ENCODE peak calls at places on chromosomes 13 and 19, in nine cellular contexts. W is cardiac fibroblast; C is uterus; V is HFF-Myc; O is heart right ventricle; A is CD4-positive, alpha-beta T cell; D is cardiac muscle cell; P is PC-9; S is nephron progenitor cell. L is an unnamed sample.

GRCh38 chr19:33390120-33390907 is 16.8 kb downstream of the CEBPG start:
- DNase-seq in S (no peak), V (no peak), P (no peak), D (peak; percentile 71), W (peak; percentile 84), O (peak; percentile 76), A (no peak), C (peak; percentile 86), L (no peak)

GRCh38 chr13:67619346-67619745 is 389.2 kb upstream of the PCDH9 start:
- DNase-seq in O (no peak), D (no peak), V (no peak), P (no peak), W (no peak), A (no peak), S (no peak), C (no peak), L (no peak)

GRCh38 chr19:35389192-35389861 is 18.5 kb downstream of the GPR42 start:
- DNase-seq in S (no peak), D (no peak), O (no peak), V (no peak), P (no peak), W (no peak), C (no peak), A (no peak), L (no peak)

GRCh38 chr19:12733907-12734214 is 623 bp downstream of the TRIR start:
- DNase-seq in W (no peak), O (no peak), C (no peak), P (no peak), V (no peak), D (no peak), S (no peak), A (no peak), L (no peak)

GRCh38 chr13:111371211-111371610 is 50.8 kb downstream of the TEX29 start:
- DNase-seq in P (no peak), S (no peak), A (no peak), C (no peak), W (peak; percentile 48), V (no peak), D (peak; percentile 51), O (no peak), L (no peak)

GRCh38 chr13:46124531-46124966 is 19.7 kb upstream of the CPB2 start:
- DNase-seq in P (no peak), V (no peak), S (no peak), O (no peak), C (no peak), W (no peak), D (no peak), A (no peak), L (no peak)

GRCh38 chr19:34976611-34977010 is 12.6 kb upstream of the ZNF792 start:
- DNase-seq in P (no peak), C (no peak), A (no peak), O (no peak), W (no peak), D (no peak), S (no peak), V (no peak), L (no peak)

GRCh38 chr19:34555447-34555846 is 73.9 kb downstream of the WTIP start:
- DNase-seq in A (no peak), W (peak; percentile 1), C (no peak), O (no peak), D (peak; percentile 3), V (no peak), S (no peak), P (peak; percentile 6), L (no peak)

DNA sequence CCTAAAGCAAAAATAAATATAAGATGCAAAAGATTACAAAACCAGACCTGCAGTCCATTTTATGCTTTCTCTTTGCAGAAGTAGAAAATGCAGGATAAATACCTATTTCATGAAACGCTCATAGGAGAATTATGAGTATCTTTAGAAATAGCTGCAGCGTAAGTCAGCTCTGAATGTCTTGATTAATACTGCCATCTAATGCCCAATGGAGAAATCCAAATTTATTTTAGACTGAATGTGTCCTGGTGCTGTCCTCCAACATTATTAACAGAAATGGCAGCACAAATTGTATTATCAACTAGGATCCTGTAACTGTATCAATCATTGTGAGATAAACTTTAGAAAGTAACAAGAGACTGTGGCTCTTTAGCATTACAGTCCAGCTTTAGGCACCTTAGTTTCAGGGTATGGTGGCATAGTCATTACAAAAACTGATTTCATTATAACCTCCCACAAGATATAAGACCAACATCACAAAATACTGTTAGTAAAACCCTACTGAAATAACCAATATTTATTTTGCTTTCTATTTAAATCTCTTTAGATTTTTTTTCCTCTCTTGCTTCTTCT is 162.1 kb upstream of the MIR17HG start:
- DNase-seq in P (no peak), W (peak; percentile 32), S (no peak), A (no peak), D (peak; percentile 47), O (no peak), V (no peak), C (no peak), L (no peak)
- TF ChIP-seq CTCF in P (peak; percentile 51), W (no peak), S (peak; percentile 25), A (no peak), D (peak; percentile 30), O (peak; percentile 26), V (no peak), C (no peak), L (no peak)

DNA sequence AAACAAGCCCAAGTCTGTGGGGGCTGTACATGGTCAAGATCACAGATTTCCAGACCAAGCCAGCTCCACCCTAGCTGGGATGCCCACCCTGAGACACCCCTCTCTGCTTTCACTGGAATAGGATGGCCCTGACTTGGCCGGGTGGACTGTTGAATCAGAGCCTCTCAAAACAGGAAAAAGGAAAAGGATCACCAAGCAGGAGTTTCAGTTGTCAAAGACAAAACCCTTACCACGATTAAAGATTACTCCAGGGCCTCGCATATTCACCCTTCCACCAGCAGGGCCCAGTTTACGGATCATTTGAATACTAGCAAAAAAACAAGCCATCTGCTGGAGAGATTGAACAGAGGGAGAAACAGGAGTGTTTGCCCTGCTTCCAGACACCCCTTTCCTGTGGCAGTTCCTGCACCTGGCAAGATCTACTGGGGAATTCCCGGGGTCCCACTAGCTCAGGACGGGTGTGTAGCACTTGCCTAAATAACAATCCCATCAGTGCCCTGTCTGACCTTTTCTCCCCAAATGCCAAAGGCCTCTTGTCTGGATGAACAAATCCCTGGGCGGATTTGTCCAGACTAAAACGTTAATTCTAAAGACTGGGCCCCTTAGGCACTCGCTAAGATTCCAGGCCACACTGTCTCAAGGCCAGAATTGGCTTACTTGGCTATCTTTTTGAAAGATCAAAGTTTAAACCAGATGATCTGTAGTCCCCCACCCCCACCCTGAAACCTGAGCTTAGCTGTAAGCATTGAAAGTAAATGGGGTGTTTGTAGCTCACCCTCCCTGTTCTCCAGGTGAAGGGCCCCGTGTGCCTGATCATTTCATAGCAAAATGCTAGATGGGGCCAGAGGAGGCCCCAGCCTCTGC is 38.4 kb downstream of the ACTN4 start:
- DNase-seq in V (no peak), A (no peak), C (no peak), D (peak; percentile 81), P (peak; percentile 33), S (no peak), W (peak; percentile 83), O (no peak), L (no peak)
- TF ChIP-seq CTCF in V (peak; percentile 48), A (no peak), C (peak; percentile 36), D (peak; percentile 71), P (peak; percentile 48), S (peak; percentile 30), W (peak; percentile 67), O (peak; percentile 49), L (no peak)

GRCh38 chr13:42354246-42355117 is 82.5 kb downstream of the AKAP11 start:
- DNase-seq in O (no peak), S (no peak), W (peak; percentile 67), P (no peak), C (no peak), A (peak; percentile 17), V (no peak), D (peak; percentile 76), L (no peak)
- TF ChIP-seq CTCF in O (no peak), S (no peak), W (peak; percentile 24), P (no peak), C (no peak), A (no peak), V (no peak), D (peak; percentile 40), L (no peak)

GRCh38 chr13:29428992-29429315 is 166.5 kb downstream of the SLC7A1 start:
- DNase-seq in C (no peak), P (no peak), D (no peak), O (no peak), V (no peak), S (no peak), A (no peak), W (no peak), L (no peak)
- TF ChIP-seq CTCF in C (no peak), P (no peak), D (no peak), O (no peak), V (no peak), S (no peak), A (no peak), W (no peak), L (no peak)

GRCh38 chr13:35766663-35767062 is 290.2 kb upstream of the MAB21L1 start:
- DNase-seq in D (no peak), C (no peak), V (no peak), A (no peak), S (no peak), O (no peak), W (no peak), P (no peak), L (no peak)
- TF ChIP-seq CTCF in D (no peak), C (no peak), V (no peak), A (no peak), S (no peak), O (no peak), W (no peak), P (no peak), L (no peak)

DNA sequence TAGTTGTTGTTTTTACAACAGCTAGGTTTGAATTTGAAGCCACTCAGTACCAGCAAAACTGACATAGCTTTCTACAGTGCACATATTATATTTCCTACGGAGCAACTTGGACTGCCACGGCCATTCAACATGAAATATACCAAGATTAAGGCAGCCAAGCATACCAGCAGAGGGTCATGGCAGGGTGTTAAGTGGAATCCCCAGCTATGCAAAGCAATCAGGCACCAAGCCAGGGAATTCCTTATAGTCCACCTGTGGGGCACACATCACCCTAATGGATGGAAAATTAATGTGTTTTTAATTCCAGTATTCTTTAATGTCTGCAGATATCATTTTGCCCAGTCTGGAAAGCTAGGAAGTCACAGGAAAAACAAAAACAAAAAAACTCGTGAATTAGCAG is 1190.3 kb downstream of the EFNB2 start:
- DNase-seq in P (no peak), V (no peak), S (no peak), A (no peak), W (no peak), D (no peak), O (no peak), C (no peak), L (no peak)
- TF ChIP-seq CTCF in P (no peak), V (no peak), S (no peak), A (no peak), W (no peak), D (no peak), O (no peak), C (no peak), L (no peak)

DNA sequence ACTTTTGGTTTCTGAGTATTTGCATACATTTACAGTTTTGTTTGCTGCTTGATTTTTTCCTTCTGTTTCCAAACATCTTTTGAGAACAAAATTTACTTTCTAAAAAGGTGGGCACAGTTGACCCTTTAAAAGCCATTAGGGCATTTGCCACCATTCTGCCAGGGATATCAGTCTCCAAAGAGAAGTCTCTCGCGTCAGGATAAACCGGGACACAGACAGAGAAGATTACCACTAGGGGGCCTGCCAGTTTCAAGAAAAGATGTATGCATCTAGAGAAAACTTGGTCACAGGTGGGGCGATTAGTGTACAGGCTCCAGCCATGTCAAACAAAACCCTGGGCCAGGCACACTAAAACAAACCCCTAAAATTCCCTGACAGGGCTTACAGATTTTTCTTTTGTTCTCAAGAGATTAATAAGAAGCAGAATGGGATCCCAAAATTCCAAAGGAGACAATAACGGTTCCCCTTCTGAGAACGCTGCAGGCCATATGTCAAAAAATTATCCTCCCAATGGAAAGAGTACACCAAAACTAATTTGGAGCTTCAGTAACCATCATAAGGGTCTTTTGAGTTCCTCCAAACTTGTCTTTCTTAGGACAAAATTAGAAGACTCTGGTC is 10.7 kb upstream of the PABPC3 start:
- DNase-seq in D (peak; percentile 59), S (peak; percentile 36), C (no peak), O (no peak), P (peak; percentile 10), A (no peak), W (peak; percentile 54), V (peak; percentile 3), L (no peak)
- TF ChIP-seq CTCF in D (peak; percentile 74), S (peak; percentile 67), C (no peak), O (peak; percentile 37), P (peak; percentile 73), A (no peak), W (peak; percentile 62), V (peak; percentile 73), L (peak; percentile 22)

L was measured in natural killer cell.